ENCODE peak calls at places on chromosome X, in five cellular contexts. K, Z, F, H and G are unnamed samples.

GRCh38 chrX:72584165-72584564 is 11.5 kb upstream of the HDAC8 start:
- DNase-seq in H (no peak), Z (no peak), K (no peak), F (no peak), G (no peak)

GRCh38 chrX:139596068-139596467 is 65.5 kb downstream of the F9 start:
- DNase-seq in Z (peak; percentile 1), K (no peak), F (no peak), H (no peak), G (no peak)

GRCh38 chrX:135391734-135392133 is 30.0 kb upstream of the SMIM10L2A start:
- DNase-seq in H (no peak), K (no peak), Z (no peak), F (no peak), G (no peak)

GRCh38 chrX:9315086-9315485 is 149.8 kb upstream of the TBL1X start:
- DNase-seq in F (no peak), K (no peak), H (no peak), Z (no peak), G (no peak)

GRCh38 chrX:15607067-15607466 is 6.3 kb upstream of the ACE2 start:
- DNase-seq in Z (no peak), F (no peak), K (no peak), H (peak; percentile 27), G (no peak)

GRCh38 chrX:7926914-7927258 is 327 bp downstream of the PNPLA4 start:
- DNase-seq in Z (no peak), F (no peak), H (no peak), K (peak; percentile 60), G (no peak)

GRCh38 chrX:71292669-71293379 is 8.7 kb upstream of the ITGB1BP2 start:
- DNase-seq in K (no peak), F (no peak), Z (no peak), H (no peak), G (no peak)

GRCh38 chrX:85504381-85504780 is 124.9 kb upstream of the POF1B start:
- DNase-seq in F (no peak), Z (no peak), H (no peak), K (no peak), G (no peak)

GRCh38 chrX:15854712-15855561 is at the start of gene AP1S2:
- DNase-seq in H (peak; percentile 96), K (peak; percentile 96), F (peak; percentile 93), Z (peak; percentile 94), G (peak; percentile 98)

GRCh38 chrX:152958524-152959465 is 35.1 kb downstream of the PNMA5 start:
- DNase-seq in F (peak; percentile 85), K (peak; percentile 93), Z (peak; percentile 92), H (peak; percentile 87), G (peak; percentile 95)

GRCh38 chrX:151776936-151777335 is 42.4 kb downstream of the CNGA2 start:
- DNase-seq in F (no peak), K (peak; percentile 37), Z (no peak), H (no peak), G (no peak)

GRCh38 chrX:50798782-50799181 is 15.2 kb downstream of the SHROOM4 start:
- DNase-seq in K (no peak), Z (no peak), F (no peak), H (no peak), G (no peak)

GRCh38 chrX:72216973-72217372 is 21.9 kb downstream of the ERCC6L start:
- DNase-seq in Z (no peak), F (no peak), K (no peak), H (no peak), G (no peak)

GRCh38 chrX:134542485-134542884 is 82.5 kb downstream of the HPRT1 start:
- DNase-seq in Z (peak; percentile 53), K (no peak), H (no peak), F (peak; percentile 33), G (no peak)

GRCh38 chrX:140764401-140764919 is 54.9 kb downstream of the LINC00632 start:
- DNase-seq in H (no peak), K (peak; percentile 61), Z (peak; percentile 44), F (no peak), G (peak; percentile 28)

GRCh38 chrX:103396186-103396585 is 19.8 kb downstream of the BEX3 start:
- DNase-seq in K (no peak), H (no peak), F (no peak), Z (no peak), G (no peak)

GRCh38 chrX:1941291-1941690 is 326.4 kb downstream of the ASMT start:
- DNase-seq in F (no peak), Z (no peak), K (no peak), H (no peak), G (no peak)

GRCh38 chrX:152895724-152896420 is 2.0 kb upstream of the ZNF185 start:
- DNase-seq in H (peak; percentile 75), K (peak; percentile 77), F (no peak), Z (no peak), G (no peak)

GRCh38 chrX:113412106-113412505 is 571.5 kb upstream of the AMOT start:
- DNase-seq in Z (no peak), F (no peak), K (no peak), H (no peak), G (no peak)

GRCh38 chrX:2478546-2479419 is 22.0 kb downstream of the DHRSX start:
- DNase-seq in Z (peak; percentile 65), K (peak; percentile 32), H (no peak), F (no peak), G (no peak)

GRCh38 chrX:117768861-117769604 is 347.6 kb downstream of the KLHL13 start:
- DNase-seq in K (no peak), H (no peak), F (no peak), Z (no peak), G (no peak)

GRCh38 chrX:103607385-103608304 is at the start of gene TCEAL3:
- DNase-seq in H (peak; percentile 57), Z (no peak), F (peak; percentile 41), K (peak; percentile 70), G (peak; percentile 94)

GRCh38 chrX:140157611-140158010 is 192.3 kb upstream of the CXorf66 start:
- DNase-seq in K (no peak), Z (no peak), H (no peak), F (no peak), G (no peak)

GRCh38 chrX:131854586-131854985 is 168.5 kb upstream of the STK26 start:
- DNase-seq in Z (peak; percentile 16), K (no peak), H (no peak), F (no peak), G (no peak)

GRCh38 chrX:72095370-72095769 is 36.3 kb downstream of the RTL5 start:
- DNase-seq in H (no peak), F (no peak), K (no peak), Z (no peak), G (no peak)

GRCh38 chrX:19630776-19631707 is 115.7 kb upstream of the MAP3K15 start:
- DNase-seq in F (no peak), Z (no peak), K (no peak), H (no peak), G (no peak)

GRCh38 chrX:43676960-43677582 is 21.0 kb downstream of the MAOA start:
- DNase-seq in F (no peak), K (no peak), Z (peak; percentile 58), H (no peak), G (no peak)

GRCh38 chrX:108309144-108309543 is 129.1 kb downstream of the COL4A6 start:
- DNase-seq in H (no peak), F (no peak), K (no peak), Z (peak; percentile 92), G (no peak)

GRCh38 chrX:133045986-133046385 is 50.9 kb downstream of the USP26 start:
- DNase-seq in K (no peak), Z (no peak), F (no peak), H (no peak), G (no peak)

GRCh38 chrX:133258481-133258880 is 40.3 kb upstream of the TFDP3 start:
- DNase-seq in K (no peak), F (no peak), H (no peak), Z (no peak), G (no peak)

DNA sequence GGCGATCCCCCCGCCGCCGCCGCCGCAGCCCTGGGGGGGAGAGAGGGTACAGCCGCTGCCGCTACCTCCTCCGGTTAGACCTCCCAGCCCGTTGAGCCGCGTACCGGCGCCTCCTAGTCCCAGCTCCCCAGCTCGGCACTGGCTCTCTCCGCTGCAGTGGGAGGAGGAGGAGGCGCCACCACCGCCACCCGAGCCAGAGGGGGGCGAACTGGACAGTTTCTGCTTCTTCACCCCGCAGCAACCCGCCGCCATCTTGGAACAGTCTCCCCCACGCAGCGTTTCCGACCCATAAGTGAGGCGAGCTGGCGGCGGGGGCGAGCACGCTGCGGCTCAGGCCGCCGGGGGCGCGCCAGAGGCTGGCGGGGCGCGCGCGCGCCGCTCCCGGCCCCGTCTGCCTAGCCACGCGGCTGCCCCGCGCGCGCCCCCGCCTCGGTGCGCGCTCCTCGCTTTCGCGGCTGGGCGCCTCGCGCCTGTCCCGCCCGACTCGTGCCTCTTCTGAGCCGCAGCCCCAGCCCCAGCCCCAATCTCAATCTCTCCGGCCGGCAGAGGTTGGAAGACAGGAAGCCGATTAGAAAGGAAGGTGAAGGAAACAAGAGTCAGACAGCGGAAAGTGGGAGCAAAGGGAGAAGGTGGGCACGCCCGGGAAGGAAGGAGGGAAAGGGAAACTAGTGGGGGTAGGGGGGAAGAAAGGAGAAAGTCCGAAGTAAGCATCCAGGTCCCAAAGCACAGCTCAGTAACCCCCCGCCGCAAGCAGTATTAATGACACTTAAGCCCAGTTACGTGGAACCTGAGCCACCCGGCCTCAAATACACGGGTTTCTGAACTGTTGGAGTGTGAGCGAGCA is at the start of gene AMMECR1:
- DNase-seq in K (peak; percentile 83), F (peak; percentile 72), H (peak; percentile 80), Z (peak; percentile 83), G (peak; percentile 77)
- TF ChIP-seq POLR2A in K (no peak), F (peak; percentile 34), H (no peak), Z (peak; percentile 76), G (no peak)

GRCh38 chrX:76434103-76434741 is 6.7 kb downstream of the MAGEE1 start:
- DNase-seq in H (no peak), K (no peak), Z (no peak), F (no peak), G (no peak)
- H3K4me3 ChIP-seq in H (no peak overlapping the region), K (no peak overlapping the region), Z (no peak overlapping the region), F (no peak overlapping the region), G (no peak overlapping the region)

GRCh38 chrX:40104649-40105015 is 6.9 kb upstream of the BCOR start:
- DNase-seq in Z (no peak), F (peak; percentile 43), K (no peak), H (peak; percentile 60), G (peak; percentile 62)
- TF ChIP-seq POLR2A in Z (no peak), F (no peak), K (no peak), H (no peak), G (no peak)

GRCh38 chrX:30887721-30888120 is 1.3 kb downstream of the TAB3 start:
- DNase-seq in F (no peak), Z (no peak), H (no peak), K (no peak), G (no peak)

GRCh38 chrX:30889147-30890125 is at the start of gene TAB3:
- DNase-seq in F (peak; percentile 92), H (peak; percentile 96), K (peak; percentile 96), Z (peak; percentile 97), G (peak; percentile 94)

GRCh38 chrX:30885136-30885535 is 3.9 kb downstream of the TAB3 start:
- DNase-seq in F (no peak), K (no peak), H (no peak), Z (no peak), G (no peak)

GRCh38 chrX:30888526-30889146 is 418 bp downstream of the TAB3 start:
- DNase-seq in H (no peak), Z (no peak), F (no peak), K (peak; percentile 63), G (no peak)

DNA sequence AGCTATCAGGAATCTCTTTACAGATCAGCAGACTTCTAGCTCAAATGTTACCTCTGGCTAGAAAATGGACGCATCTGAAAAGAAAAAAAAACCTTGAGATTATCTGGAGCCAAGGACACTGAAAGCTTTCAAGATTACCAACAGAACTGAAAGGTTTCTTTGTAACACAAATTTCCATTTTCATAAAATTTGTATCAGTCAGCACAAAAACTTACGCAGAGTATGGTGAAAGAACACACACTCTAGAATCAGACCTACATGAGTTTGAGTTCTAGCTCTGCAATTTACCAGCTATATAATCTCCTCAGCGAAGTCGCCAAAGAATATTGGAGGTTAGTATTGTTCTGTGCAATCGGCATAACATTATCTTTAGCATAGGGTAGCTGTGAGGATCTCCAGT is 1.8 kb downstream of the TAB3 start:
- DNase-seq in H (no peak), F (no peak), K (no peak), Z (no peak), G (no peak)
- H3K4me3 ChIP-seq in H (no peak overlapping the region), F (no peak overlapping the region), K (no peak overlapping the region), Z (no peak overlapping the region), G (no peak overlapping the region)